ENCODE peak calls at places on chromosomes 5 and 9, in seven cellular contexts. One of them, this sample, is unnamed.

GRCh38 chr5:96297867-96298266 is 135.2 kb downstream of the PCSK1 start:
- DNase-seq in heart right ventricle: no peak
- DNase-seq in glutamatergic neuron: no peak
- DNase-seq in CD4-positive, alpha-beta T cell: no peak
- DNase-seq in WTC11: no peak
- DNase-seq in GM10248: no peak
- DNase-seq in nephron progenitor cell: no peak
- DNase-seq in this sample: no peak

GRCh38 chr9:133598978-133599377 is 10.2 kb downstream of the FAM163B start:
- DNase-seq in heart right ventricle: no peak
- DNase-seq in nephron progenitor cell: no peak
- DNase-seq in WTC11: no peak
- DNase-seq in glutamatergic neuron: no peak
- DNase-seq in GM10248: no peak
- DNase-seq in CD4-positive, alpha-beta T cell: no peak
- DNase-seq in this sample: no peak

GRCh38 chr9:69582544-69583297 is 89.5 kb downstream of the APBA1 start:
- DNase-seq in heart right ventricle: peak
- DNase-seq in nephron progenitor cell: no peak
- DNase-seq in glutamatergic neuron: no peak
- DNase-seq in GM10248: no peak
- DNase-seq in CD4-positive, alpha-beta T cell: no peak
- DNase-seq in WTC11: no peak
- DNase-seq in this sample: no peak

GRCh38 chr9:102779341-102779740 is 215.8 kb upstream of the CYLC2 start:
- DNase-seq in CD4-positive, alpha-beta T cell: no peak
- DNase-seq in nephron progenitor cell: no peak
- DNase-seq in GM10248: no peak
- DNase-seq in WTC11: no peak
- DNase-seq in glutamatergic neuron: no peak
- DNase-seq in heart right ventricle: no peak
- DNase-seq in this sample: no peak

GRCh38 chr9:105681724-105682123 is 12.6 kb upstream of the TMEM38B start:
- DNase-seq in glutamatergic neuron: no peak
- DNase-seq in heart right ventricle: no peak
- DNase-seq in WTC11: no peak
- DNase-seq in nephron progenitor cell: no peak
- DNase-seq in CD4-positive, alpha-beta T cell: no peak
- DNase-seq in GM10248: no peak
- DNase-seq in this sample: no peak

GRCh38 chr9:88757406-88758010 is 222.5 kb downstream of the NXNL2 start:
- DNase-seq in WTC11: no peak
- DNase-seq in CD4-positive, alpha-beta T cell: no peak
- DNase-seq in GM10248: no peak
- DNase-seq in glutamatergic neuron: no peak
- DNase-seq in heart right ventricle: no peak
- DNase-seq in nephron progenitor cell: no peak
- DNase-seq in this sample: no peak

GRCh38 chr5:72280655-72281069 is 39.4 kb downstream of the MRPS27 start:
- DNase-seq in WTC11: no peak
- DNase-seq in glutamatergic neuron: no peak
- DNase-seq in GM10248: peak
- DNase-seq in heart right ventricle: no peak
- DNase-seq in CD4-positive, alpha-beta T cell: no peak
- DNase-seq in nephron progenitor cell: no peak
- DNase-seq in this sample: no peak

GRCh38 chr9:110638381-110638954 is 30.1 kb upstream of the MUSK start:
- DNase-seq in glutamatergic neuron: no peak
- DNase-seq in heart right ventricle: no peak
- DNase-seq in GM10248: no peak
- DNase-seq in nephron progenitor cell: no peak
- DNase-seq in CD4-positive, alpha-beta T cell: no peak
- DNase-seq in WTC11: no peak
- DNase-seq in this sample: no peak

GRCh38 chr9:75912951-75913350 is 22.5 kb downstream of the PCSK5 start:
- DNase-seq in nephron progenitor cell: no peak
- DNase-seq in heart right ventricle: no peak
- DNase-seq in glutamatergic neuron: no peak
- DNase-seq in CD4-positive, alpha-beta T cell: no peak
- DNase-seq in GM10248: no peak
- DNase-seq in WTC11: no peak
- DNase-seq in this sample: no peak

GRCh38 chr9:69173891-69174644 is at the start of gene TJP2:
- DNase-seq in WTC11: peak
- DNase-seq in glutamatergic neuron: peak
- DNase-seq in heart right ventricle: peak
- DNase-seq in GM10248: peak
- DNase-seq in CD4-positive, alpha-beta T cell: no peak
- DNase-seq in nephron progenitor cell: peak
- DNase-seq in this sample: peak

GRCh38 chr9:37144762-37145161 is 24.4 kb downstream of the ZCCHC7 start:
- DNase-seq in CD4-positive, alpha-beta T cell: no peak
- DNase-seq in WTC11: no peak
- DNase-seq in GM10248: peak
- DNase-seq in heart right ventricle: no peak
- DNase-seq in glutamatergic neuron: no peak
- DNase-seq in nephron progenitor cell: peak
- DNase-seq in this sample: no peak

GRCh38 chr5:135190345-135191083 is 156.5 kb upstream of the PITX1 start:
- DNase-seq in CD4-positive, alpha-beta T cell: no peak
- DNase-seq in glutamatergic neuron: no peak
- DNase-seq in nephron progenitor cell: peak
- DNase-seq in GM10248: no peak
- DNase-seq in WTC11: peak
- DNase-seq in heart right ventricle: no peak
- DNase-seq in this sample: no peak

GRCh38 chr9:124809741-124810500 is 33.0 kb downstream of the OLFML2A start:
- DNase-seq in WTC11: no peak
- DNase-seq in GM10248: no peak
- DNase-seq in heart right ventricle: no peak
- DNase-seq in nephron progenitor cell: no peak
- DNase-seq in CD4-positive, alpha-beta T cell: no peak
- DNase-seq in glutamatergic neuron: no peak
- DNase-seq in this sample: no peak

GRCh38 chr5:60540855-60541805 is 158.8 kb downstream of the DEPDC1B start:
- DNase-seq in nephron progenitor cell: no peak
- DNase-seq in heart right ventricle: no peak
- DNase-seq in CD4-positive, alpha-beta T cell: no peak
- DNase-seq in glutamatergic neuron: peak
- DNase-seq in WTC11: no peak
- DNase-seq in GM10248: peak
- DNase-seq in this sample: no peak

GRCh38 chr9:72362118-72362531 is 2.9 kb downstream of the ZFAND5 start:
- DNase-seq in heart right ventricle: no peak
- DNase-seq in nephron progenitor cell: no peak
- DNase-seq in CD4-positive, alpha-beta T cell: no peak
- DNase-seq in GM10248: no peak
- DNase-seq in glutamatergic neuron: no peak
- DNase-seq in WTC11: no peak
- DNase-seq in this sample: no peak

GRCh38 chr9:5042661-5043178 is 57.6 kb downstream of the JAK2 start:
- DNase-seq in GM10248: no peak
- DNase-seq in WTC11: peak
- DNase-seq in CD4-positive, alpha-beta T cell: no peak
- DNase-seq in heart right ventricle: no peak
- DNase-seq in nephron progenitor cell: no peak
- DNase-seq in glutamatergic neuron: peak
- DNase-seq in this sample: peak

GRCh38 chr9:101458955-101459631 is 23.5 kb upstream of the ALDOB start:
- DNase-seq in CD4-positive, alpha-beta T cell: no peak
- DNase-seq in glutamatergic neuron: no peak
- DNase-seq in GM10248: peak
- DNase-seq in heart right ventricle: no peak
- DNase-seq in WTC11: peak
- DNase-seq in nephron progenitor cell: no peak
- DNase-seq in this sample: no peak

GRCh38 chr9:9949948-9950347 is 662.9 kb downstream of the PTPRD start:
- DNase-seq in nephron progenitor cell: no peak
- DNase-seq in glutamatergic neuron: no peak
- DNase-seq in GM10248: no peak
- DNase-seq in WTC11: no peak
- DNase-seq in CD4-positive, alpha-beta T cell: no peak
- DNase-seq in heart right ventricle: no peak
- DNase-seq in this sample: no peak

GRCh38 chr5:142597546-142598337 is 88.1 kb downstream of the FGF1 start:
- DNase-seq in glutamatergic neuron: peak
- DNase-seq in GM10248: no peak
- DNase-seq in heart right ventricle: no peak
- DNase-seq in nephron progenitor cell: no peak
- DNase-seq in WTC11: peak
- DNase-seq in CD4-positive, alpha-beta T cell: no peak
- DNase-seq in this sample: no peak

GRCh38 chr5:142925795-142926194 is 155.6 kb downstream of the ARHGAP26 start:
- DNase-seq in CD4-positive, alpha-beta T cell: no peak
- DNase-seq in GM10248: no peak
- DNase-seq in glutamatergic neuron: no peak
- DNase-seq in heart right ventricle: no peak
- DNase-seq in WTC11: no peak
- DNase-seq in nephron progenitor cell: no peak
- DNase-seq in this sample: no peak

GRCh38 chr5:40347981-40348725 is 331.6 kb upstream of the PTGER4 start:
- DNase-seq in CD4-positive, alpha-beta T cell: no peak
- DNase-seq in nephron progenitor cell: no peak
- DNase-seq in WTC11: no peak
- DNase-seq in heart right ventricle: no peak
- DNase-seq in GM10248: no peak
- DNase-seq in glutamatergic neuron: no peak
- DNase-seq in this sample: no peak

GRCh38 chr5:407801-408268 is 35.1 kb upstream of the EXOC3 start:
- DNase-seq in glutamatergic neuron: no peak
- DNase-seq in GM10248: no peak
- DNase-seq in CD4-positive, alpha-beta T cell: no peak
- DNase-seq in heart right ventricle: no peak
- DNase-seq in nephron progenitor cell: no peak
- DNase-seq in WTC11: no peak
- DNase-seq in this sample: peak

GRCh38 chr5:62340392-62340791 is 34.4 kb downstream of the KIF2A start:
- DNase-seq in CD4-positive, alpha-beta T cell: no peak
- DNase-seq in WTC11: no peak
- DNase-seq in heart right ventricle: no peak
- DNase-seq in nephron progenitor cell: no peak
- DNase-seq in glutamatergic neuron: no peak
- DNase-seq in GM10248: no peak
- DNase-seq in this sample: no peak

GRCh38 chr5:158061451-158061850 is 202.5 kb upstream of the CLINT1 start:
- DNase-seq in glutamatergic neuron: no peak
- DNase-seq in WTC11: no peak
- DNase-seq in nephron progenitor cell: no peak
- DNase-seq in heart right ventricle: no peak
- DNase-seq in GM10248: no peak
- DNase-seq in CD4-positive, alpha-beta T cell: no peak
- DNase-seq in this sample: no peak
- TF ChIP-seq CTCF in glutamatergic neuron: no peak
- TF ChIP-seq CTCF in WTC11: no peak
- TF ChIP-seq CTCF in nephron progenitor cell: no peak
- TF ChIP-seq CTCF in heart right ventricle: no peak
- TF ChIP-seq CTCF in GM10248: no peak
- TF ChIP-seq CTCF in CD4-positive, alpha-beta T cell: no peak
- TF ChIP-seq CTCF in this sample: no peak

GRCh38 chr5:133334796-133335639 is 277.3 kb downstream of the FSTL4 start:
- DNase-seq in CD4-positive, alpha-beta T cell: no peak
- DNase-seq in heart right ventricle: no peak
- DNase-seq in nephron progenitor cell: no peak
- DNase-seq in glutamatergic neuron: no peak
- DNase-seq in GM10248: no peak
- DNase-seq in WTC11: no peak
- DNase-seq in this sample: no peak
- TF ChIP-seq CTCF in CD4-positive, alpha-beta T cell: no peak
- TF ChIP-seq CTCF in heart right ventricle: no peak
- TF ChIP-seq CTCF in nephron progenitor cell: no peak
- TF ChIP-seq CTCF in glutamatergic neuron: no peak
- TF ChIP-seq CTCF in GM10248: no peak
- TF ChIP-seq CTCF in WTC11: no peak
- TF ChIP-seq CTCF in this sample: no peak

DNA sequence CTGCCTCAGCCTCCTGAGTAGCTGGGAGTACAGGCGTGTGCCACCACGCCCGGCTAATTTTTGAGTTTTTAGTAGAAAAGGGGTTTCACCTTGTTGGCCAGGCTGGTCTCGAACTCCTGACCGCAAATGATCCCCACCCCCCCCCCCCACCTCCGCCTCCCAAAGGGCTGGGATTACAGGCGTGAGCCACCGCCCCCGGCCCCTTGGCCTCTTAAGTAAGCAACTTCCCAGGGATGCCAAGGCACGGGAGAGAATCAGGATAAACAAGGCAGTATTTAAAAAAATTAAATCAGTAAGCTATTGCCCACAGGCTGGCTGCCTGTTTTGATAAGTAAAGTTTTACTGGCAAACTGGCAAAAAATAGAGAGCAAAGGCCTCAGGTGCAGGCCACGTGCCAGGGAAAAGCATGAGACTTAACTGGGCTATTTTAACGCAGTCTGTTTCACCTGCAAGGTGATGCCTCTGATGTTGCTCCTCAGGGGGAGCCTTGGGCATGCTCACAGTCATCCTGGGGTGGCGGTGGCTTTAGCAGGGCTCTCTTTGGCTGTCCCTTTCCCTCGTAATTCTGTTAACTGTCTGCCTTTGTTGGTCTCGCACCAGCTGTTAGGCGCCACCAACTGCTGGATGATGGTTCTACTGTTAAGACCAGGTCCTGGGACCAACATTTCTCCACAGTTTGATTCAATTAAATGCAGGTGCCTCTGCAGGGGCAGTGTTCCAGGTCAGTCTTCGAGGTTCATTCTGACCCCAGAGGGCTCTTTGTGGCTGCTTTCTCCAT is 19.4 kb upstream of the RNF130 start:
- DNase-seq in CD4-positive, alpha-beta T cell: no peak
- DNase-seq in glutamatergic neuron: no peak
- DNase-seq in GM10248: no peak
- DNase-seq in WTC11: peak
- DNase-seq in heart right ventricle: no peak
- DNase-seq in nephron progenitor cell: no peak
- DNase-seq in this sample: peak
- TF ChIP-seq CTCF in CD4-positive, alpha-beta T cell: peak
- TF ChIP-seq CTCF in glutamatergic neuron: peak
- TF ChIP-seq CTCF in GM10248: peak
- TF ChIP-seq CTCF in WTC11: no peak
- TF ChIP-seq CTCF in heart right ventricle: no peak
- TF ChIP-seq CTCF in nephron progenitor cell: no peak
- TF ChIP-seq CTCF in this sample: peak

DNA sequence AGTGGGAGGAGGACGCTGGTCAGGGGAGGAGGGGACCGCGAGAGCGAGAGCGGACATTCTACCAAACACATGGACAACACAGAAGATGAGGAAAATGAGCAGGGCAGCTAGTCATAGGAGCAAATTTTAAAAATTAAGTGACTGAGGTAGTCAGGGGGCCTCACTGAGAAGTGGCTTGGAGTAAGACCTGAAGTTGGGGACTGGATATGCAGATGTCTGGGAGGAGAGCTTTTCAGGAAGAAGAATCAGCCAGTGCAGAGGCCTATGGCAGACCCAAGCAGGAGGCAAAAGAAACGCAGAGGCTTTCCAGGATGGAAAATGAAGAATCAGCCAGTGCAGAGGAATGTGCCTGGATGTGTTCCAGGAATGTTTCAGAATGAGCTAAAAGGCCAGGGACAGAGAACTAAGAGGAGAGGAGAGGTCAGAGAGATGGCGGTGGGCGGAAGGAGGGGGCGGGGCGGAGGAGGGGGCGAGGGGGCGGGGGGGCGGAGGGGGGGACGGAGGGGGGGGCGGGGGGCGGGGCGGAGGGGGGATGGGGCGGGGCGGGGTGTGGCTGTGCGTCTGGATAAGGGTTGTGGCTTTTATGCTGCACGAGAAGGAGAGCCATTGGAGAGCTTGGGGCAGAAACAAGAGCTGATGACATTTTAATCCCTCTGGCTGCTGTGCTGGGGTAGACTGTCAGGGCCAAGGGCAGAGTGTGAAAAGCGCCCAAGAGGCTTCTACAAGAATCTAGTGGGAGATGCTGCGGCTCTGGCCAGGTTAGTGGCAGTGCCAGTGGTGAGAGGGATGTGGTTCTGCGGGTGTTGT is 129.6 kb downstream of the KCNIP1 start:
- DNase-seq in glutamatergic neuron: no peak
- DNase-seq in heart right ventricle: peak
- DNase-seq in nephron progenitor cell: peak
- DNase-seq in GM10248: no peak
- DNase-seq in WTC11: peak
- DNase-seq in CD4-positive, alpha-beta T cell: no peak
- DNase-seq in this sample: peak
- TF ChIP-seq CTCF in glutamatergic neuron: peak
- TF ChIP-seq CTCF in heart right ventricle: no peak
- TF ChIP-seq CTCF in nephron progenitor cell: no peak
- TF ChIP-seq CTCF in GM10248: no peak
- TF ChIP-seq CTCF in WTC11: peak
- TF ChIP-seq CTCF in CD4-positive, alpha-beta T cell: peak
- TF ChIP-seq CTCF in this sample: no peak

This sample was measured in chondrocyte.